ENCODE peak calls at places on chromosomes 11 and 22, in seven cellular contexts. R is HepG2, Z is upper lobe of left lung, J is Panc1, Y is GM12878, V is HCT116, B is GM23338. D is an unnamed sample.

GRCh38 chr11:26143553-26144308 is 188.2 kb upstream of the ANO3 start:
- ATAC-seq in Y (no peak), B (no peak), V (no peak), J (no peak), R (no peak), Z (no peak), D (no peak)

GRCh38 chr11:5700422-5701064 is 11.0 kb downstream of the TRIM22 start:
- ATAC-seq in R (no peak), V (no peak), B (no peak), J (no peak), Z (no peak), Y (peak), D (no peak)

GRCh38 chr22:31492151-31492550 is 2.5 kb upstream of the EIF4ENIF1 start:
- ATAC-seq in Y (no peak), Z (no peak), J (no peak), V (no peak), B (no peak), R (no peak), D (no peak)

GRCh38 chr11:130872102-130872501 is 44.2 kb downstream of the SNX19 start:
- ATAC-seq in J (no peak), B (no peak), Y (no peak), R (no peak), Z (no peak), V (no peak), D (no peak)

GRCh38 chr11:77752518-77752917 is 68.0 kb downstream of the RSF1 start:
- ATAC-seq in Y (no peak), V (no peak), R (no peak), Z (no peak), B (peak), J (no peak), D (no peak)

GRCh38 chr11:112179601-112180000 is 4.3 kb downstream of the BCO2 start:
- ATAC-seq in J (no peak), Z (no peak), R (no peak), V (no peak), Y (peak), B (no peak), D (no peak)

GRCh38 chr11:134014502-134014901 is 54.4 kb upstream of the JAM3 start:
- ATAC-seq in J (no peak), B (peak), Y (no peak), Z (no peak), V (peak), R (no peak), D (peak)

GRCh38 chr11:43992834-43993637 is 50.6 kb downstream of the C11orf96 start:
- ATAC-seq in Z (no peak), V (no peak), Y (peak), R (no peak), B (no peak), J (no peak), D (peak)

GRCh38 chr11:70483077-70483861 is 84.9 kb downstream of the CTTN start:
- ATAC-seq in R (no peak), V (peak), Z (peak), B (peak), J (peak), Y (peak), D (peak)

GRCh38 chr11:118156531-118157185 is 4.0 kb upstream of the SCN4B start:
- ATAC-seq in R (peak), B (peak), Y (peak), J (no peak), V (peak), Z (no peak), D (no peak)

GRCh38 chr11:40161855-40162410 is 1297.5 kb downstream of the LRRC4C start:
- ATAC-seq in R (no peak), J (no peak), Y (no peak), B (no peak), Z (no peak), V (no peak), D (no peak)

GRCh38 chr22:39454385-39454871 is 2.4 kb upstream of the MGAT3 start:
- ATAC-seq in Y (peak), R (no peak), J (no peak), Z (no peak), B (peak), V (peak), D (peak)
- TF ChIP-seq POLR2AphosphoS5 in Y (no peak), R (no peak), J (no peak), Z (peak), B (no peak), V (no peak), D (no peak)

GRCh38 chr22:36463783-36464184 is 17.7 kb downstream of the TXN2 start:
- ATAC-seq in R (no peak), Z (peak), J (no peak), B (no peak), V (no peak), Y (no peak), D (peak)
- TF ChIP-seq POLR2AphosphoS5 in R (no peak), Z (peak), J (no peak), B (no peak), V (no peak), Y (no peak), D (peak)

DNA sequence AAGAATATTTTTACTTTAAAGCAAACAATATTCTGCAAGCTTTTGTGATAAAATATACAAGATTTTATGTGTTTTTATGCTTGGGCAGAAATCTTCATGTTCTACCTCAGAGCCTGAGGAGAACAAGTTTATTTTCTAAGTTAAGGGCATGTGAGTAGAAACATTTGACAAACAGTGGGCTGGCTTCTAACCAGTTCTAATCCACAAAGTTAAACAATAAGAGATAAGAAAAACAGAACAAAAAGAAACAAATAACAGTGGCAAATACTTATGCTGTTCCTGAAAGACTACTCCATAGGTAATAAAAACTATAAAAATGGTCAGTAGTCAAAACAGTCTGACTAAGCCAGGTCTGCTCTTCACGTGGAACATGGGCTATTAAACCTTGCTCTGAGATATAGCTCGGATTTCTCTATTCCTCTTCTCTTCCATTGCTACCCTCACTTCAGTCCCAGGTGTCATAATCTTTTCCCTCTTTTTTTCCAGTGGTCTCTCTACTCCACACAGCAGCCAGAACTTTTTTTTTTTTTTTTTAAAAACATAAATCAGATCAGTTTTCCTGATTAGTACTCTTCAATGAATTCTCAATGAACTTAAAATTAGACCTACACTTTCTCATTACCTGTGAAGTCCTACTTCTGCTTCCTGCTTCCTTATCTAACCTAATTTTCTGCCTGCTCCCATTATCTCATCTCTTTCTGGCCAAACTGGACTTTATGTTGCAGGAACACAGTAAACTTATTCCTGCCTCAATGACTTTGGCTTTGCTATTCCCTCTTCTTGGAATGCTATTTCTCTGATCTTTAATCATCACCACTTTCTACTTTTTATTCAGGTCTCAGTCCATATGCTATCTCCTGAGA is 671.1 kb upstream of the CCDC90B start:
- ATAC-seq in Y (no peak), R (no peak), B (no peak), Z (no peak), V (no peak), J (no peak), D (no peak)
- TF ChIP-seq POLR2AphosphoS5 in Y (no peak), R (no peak), B (no peak), Z (no peak), V (no peak), J (no peak), D (no peak)

DNA sequence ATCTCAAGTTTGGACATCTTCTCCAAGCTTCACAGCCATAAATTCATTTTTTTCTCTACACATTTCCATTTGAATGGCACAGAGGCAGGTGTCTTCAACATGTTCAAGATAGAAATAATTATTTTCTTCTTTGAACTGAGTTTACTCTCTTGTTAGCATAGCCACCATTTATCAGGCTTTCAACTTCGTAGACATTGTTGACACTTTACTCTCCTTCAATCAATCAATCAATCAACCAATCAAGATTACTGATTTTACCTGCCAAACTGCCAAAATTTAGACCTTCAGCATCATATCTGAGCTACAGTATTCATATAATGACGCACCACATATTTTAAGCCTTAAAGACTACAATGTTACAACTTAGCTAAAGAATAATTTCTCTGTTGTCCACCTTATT is 300.1 kb upstream of the LUZP2 start:
- ATAC-seq in R (no peak), B (no peak), J (no peak), V (no peak), Z (no peak), Y (no peak), D (no peak)
- TF ChIP-seq POLR2AphosphoS5 in R (no peak), B (no peak), J (no peak), V (no peak), Z (no peak), Y (no peak), D (no peak)

DNA sequence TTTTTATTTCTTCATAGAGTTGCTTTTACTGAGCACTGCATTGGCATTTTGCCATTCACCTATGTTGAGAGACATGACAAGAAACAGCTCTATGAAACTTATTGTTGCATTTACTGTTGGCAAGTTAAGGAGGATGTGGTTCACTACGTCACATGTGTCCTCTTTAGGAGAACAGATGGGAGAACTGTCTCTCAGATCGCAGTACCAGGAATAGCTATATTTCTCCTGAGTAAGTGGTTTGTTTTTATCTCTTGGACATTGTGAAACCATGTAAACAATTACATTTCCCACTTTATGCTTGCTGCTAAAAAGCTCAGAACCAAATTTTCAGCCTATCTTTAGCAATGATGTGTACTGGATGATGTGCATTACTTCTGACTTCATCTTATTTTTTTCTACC is 34.8 kb upstream of the PSMA1 start:
- ATAC-seq in B (no peak), Y (peak), V (no peak), Z (peak), J (no peak), R (no peak), D (peak)
- TF ChIP-seq POLR2AphosphoS5 in B (no peak), Y (no peak), V (no peak), Z (peak), J (no peak), R (no peak), D (peak)

GRCh38 chr11:75402002-75402773 is 2.9 kb downstream of the RPS3 start:
- ATAC-seq in B (no peak), V (no peak), J (no peak), Z (no peak), R (no peak), Y (no peak), D (no peak)
- TF ChIP-seq POLR2AphosphoS5 in B (no peak), V (no peak), J (no peak), Z (no peak), R (no peak), Y (no peak), D (no peak)